ENCODE peak calls at places on chromosomes 1 and 21, in ten cellular contexts. One of them, this sample, is unnamed.

GRCh38 chr1:47333922-47334764 is 553 bp downstream of the CMPK1 start:
- DNase-seq in germinal center: peak; percentile 88
- DNase-seq in A549: peak; percentile 80
- DNase-seq in substantia nigra: peak; percentile 74
- DNase-seq in right atrium auricular region: peak; percentile 82
- DNase-seq in fibroblast of mammary gland: peak; percentile 71
- DNase-seq in NCI-H1092: peak; percentile 35
- DNase-seq in NCI-H2081: peak; percentile 88
- DNase-seq in activated naive CD8-positive, alpha-beta T cell treated with anti-CD3 and anti-CD28 coated beads, Interleukin-2, amount 50 U/mL, for 24 hours: peak; percentile 76
- DNase-seq in iPS-NIHi11: peak; percentile 95
- DNase-seq in this sample: peak; percentile 92

GRCh38 chr21:46515109-46515508 is 56.4 kb downstream of the DIP2A start:
- DNase-seq in germinal center: peak; percentile 27
- DNase-seq in A549: no peak
- DNase-seq in substantia nigra: peak; percentile 44
- DNase-seq in right atrium auricular region: peak; percentile 72
- DNase-seq in fibroblast of mammary gland: peak; percentile 60
- DNase-seq in NCI-H1092: no peak
- DNase-seq in NCI-H2081: no peak
- DNase-seq in activated naive CD8-positive, alpha-beta T cell treated with anti-CD3 and anti-CD28 coated beads, Interleukin-2, amount 50 U/mL, for 24 hours: no peak
- DNase-seq in iPS-NIHi11: no peak
- DNase-seq in this sample: peak; percentile 16

GRCh38 chr1:116279715-116280114 is 93.3 kb upstream of the ATP1A1 start:
- DNase-seq in germinal center: no peak
- DNase-seq in A549: no peak
- DNase-seq in substantia nigra: no peak
- DNase-seq in right atrium auricular region: no peak
- DNase-seq in fibroblast of mammary gland: no peak
- DNase-seq in NCI-H1092: no peak
- DNase-seq in NCI-H2081: no peak
- DNase-seq in activated naive CD8-positive, alpha-beta T cell treated with anti-CD3 and anti-CD28 coated beads, Interleukin-2, amount 50 U/mL, for 24 hours: no peak
- DNase-seq in iPS-NIHi11: no peak
- DNase-seq in this sample: no peak

GRCh38 chr1:244087021-244087560 is 36.0 kb downstream of the ZBTB18 start:
- DNase-seq in germinal center: no peak
- DNase-seq in A549: no peak
- DNase-seq in substantia nigra: no peak
- DNase-seq in right atrium auricular region: no peak
- DNase-seq in fibroblast of mammary gland: no peak
- DNase-seq in NCI-H1092: no peak
- DNase-seq in NCI-H2081: no peak
- DNase-seq in activated naive CD8-positive, alpha-beta T cell treated with anti-CD3 and anti-CD28 coated beads, Interleukin-2, amount 50 U/mL, for 24 hours: no peak
- DNase-seq in iPS-NIHi11: no peak
- DNase-seq in this sample: no peak

GRCh38 chr1:226403522-226404034 is 4.3 kb downstream of the PARP1 start:
- DNase-seq in germinal center: peak; percentile 43
- DNase-seq in A549: no peak
- DNase-seq in substantia nigra: no peak
- DNase-seq in right atrium auricular region: no peak
- DNase-seq in fibroblast of mammary gland: peak; percentile 18
- DNase-seq in NCI-H1092: no peak
- DNase-seq in NCI-H2081: peak; percentile 50
- DNase-seq in activated naive CD8-positive, alpha-beta T cell treated with anti-CD3 and anti-CD28 coated beads, Interleukin-2, amount 50 U/mL, for 24 hours: no peak
- DNase-seq in iPS-NIHi11: peak; percentile 46
- DNase-seq in this sample: no peak

GRCh38 chr1:1157914-1158710 is 15.6 kb upstream of the TTLL10 start:
- DNase-seq in germinal center: peak; percentile 80
- DNase-seq in A549: no peak
- DNase-seq in substantia nigra: peak; percentile 65
- DNase-seq in right atrium auricular region: peak; percentile 65
- DNase-seq in fibroblast of mammary gland: peak; percentile 1
- DNase-seq in NCI-H1092: no peak
- DNase-seq in NCI-H2081: peak; percentile 21
- DNase-seq in activated naive CD8-positive, alpha-beta T cell treated with anti-CD3 and anti-CD28 coated beads, Interleukin-2, amount 50 U/mL, for 24 hours: peak; percentile 37
- DNase-seq in iPS-NIHi11: peak; percentile 81
- DNase-seq in this sample: peak; percentile 43

GRCh38 chr1:156961709-156962108 is 41.3 kb downstream of the LRRC71 start:
- DNase-seq in germinal center: peak; percentile 35
- DNase-seq in A549: peak; percentile 41
- DNase-seq in substantia nigra: no peak
- DNase-seq in right atrium auricular region: no peak
- DNase-seq in fibroblast of mammary gland: no peak
- DNase-seq in NCI-H1092: no peak
- DNase-seq in NCI-H2081: peak; percentile 16
- DNase-seq in activated naive CD8-positive, alpha-beta T cell treated with anti-CD3 and anti-CD28 coated beads, Interleukin-2, amount 50 U/mL, for 24 hours: peak; percentile 29
- DNase-seq in iPS-NIHi11: no peak
- DNase-seq in this sample: no peak

GRCh38 chr1:111204211-111204883 is 3.9 kb upstream of the DENND2D start:
- DNase-seq in germinal center: peak; percentile 85
- DNase-seq in A549: peak; percentile 10
- DNase-seq in substantia nigra: no peak
- DNase-seq in right atrium auricular region: peak; percentile 59
- DNase-seq in fibroblast of mammary gland: no peak
- DNase-seq in NCI-H1092: no peak
- DNase-seq in NCI-H2081: peak; percentile 10
- DNase-seq in activated naive CD8-positive, alpha-beta T cell treated with anti-CD3 and anti-CD28 coated beads, Interleukin-2, amount 50 U/mL, for 24 hours: peak; percentile 69
- DNase-seq in iPS-NIHi11: peak; percentile 66
- DNase-seq in this sample: no peak

GRCh38 chr1:34277150-34277549 is 100.4 kb downstream of the C1orf94 start:
- DNase-seq in germinal center: no peak
- DNase-seq in A549: no peak
- DNase-seq in substantia nigra: no peak
- DNase-seq in right atrium auricular region: no peak
- DNase-seq in fibroblast of mammary gland: no peak
- DNase-seq in NCI-H1092: no peak
- DNase-seq in NCI-H2081: no peak
- DNase-seq in activated naive CD8-positive, alpha-beta T cell treated with anti-CD3 and anti-CD28 coated beads, Interleukin-2, amount 50 U/mL, for 24 hours: no peak
- DNase-seq in iPS-NIHi11: no peak
- DNase-seq in this sample: no peak

This sample was measured in cardiac muscle cell.